ENCODE peak calls at places on chromosomes 12 and 14, in seven cellular contexts. R is activated CD4-positive, alpha-beta T cell treated with anti-CD3 and anti-CD28 coated beads, Interleukin-2, amount 10 ng/mL, durations not matched to agents 7 days and 5 days; F is nephron progenitor cell; H is islet precursor cell; G is lower lobe of right lung; V is astrocyte of the cerebellum; T is HFFc6. C is an unnamed sample.

GRCh38 chr14:65904988-65905387 is 492.5 kb downstream of the FUT8 start:
- DNase-seq in R (no peak), F (no peak), H (no peak), G (no peak), V (no peak), T (no peak), C (no peak)

GRCh38 chr14:103444837-103445524 is 59.8 kb downstream of the MARK3 start:
- DNase-seq in R (no peak), F (no peak), H (no peak), G (no peak), V (no peak), T (no peak), C (no peak)

GRCh38 chr14:71908141-71908540 is 24.1 kb upstream of the RGS6 start:
- DNase-seq in R (no peak), F (peak; percentile 17), H (peak; percentile 56), G (no peak), V (no peak), T (no peak), C (no peak)

GRCh38 chr12:76755829-76756379 is 8.0 kb upstream of the ZDHHC17 start:
- DNase-seq in R (no peak), F (no peak), H (peak; percentile 66), G (no peak), V (no peak), T (no peak), C (no peak)

GRCh38 chr12:112906712-112907414 is at the start of gene OAS1:
- DNase-seq in R (peak; percentile 75), F (no peak), H (peak; percentile 63), G (no peak), V (no peak), T (no peak), C (no peak)

GRCh38 chr12:116366456-116366776 is 88.9 kb upstream of the MED13L start:
- DNase-seq in R (no peak), F (no peak), H (no peak), G (peak; percentile 63), V (no peak), T (no peak), C (no peak)

GRCh38 chr14:70773182-70773862 is 36.0 kb downstream of the MAP3K9 start:
- DNase-seq in R (no peak), F (no peak), H (no peak), G (no peak), V (no peak), T (no peak), C (no peak)

GRCh38 chr14:70123796-70124195 is 65.0 kb downstream of the SLC8A3 start:
- DNase-seq in R (no peak), F (no peak), H (no peak), G (no peak), V (no peak), T (no peak), C (no peak)

GRCh38 chr12:85057370-85057963 is 21.3 kb downstream of the LRRIQ1 start:
- DNase-seq in R (peak; percentile 42), F (peak; percentile 57), H (peak; percentile 64), G (no peak), V (peak; percentile 38), T (peak; percentile 25), C (no peak)

GRCh38 chr12:132118876-132119275 is 25.2 kb downstream of the DDX51 start:
- DNase-seq in R (no peak), F (no peak), H (no peak), G (no peak), V (no peak), T (no peak), C (no peak)

GRCh38 chr14:80395031-80395430 is 183.7 kb upstream of the DIO2 start:
- DNase-seq in R (no peak), F (no peak), H (no peak), G (no peak), V (no peak), T (no peak), C (no peak)

GRCh38 chr12:117208206-117208605 is 17.9 kb upstream of the FBXO21 start:
- DNase-seq in R (no peak), F (no peak), H (peak; percentile 45), G (no peak), V (no peak), T (no peak), C (no peak)

GRCh38 chr14:92414685-92415084 is 91.7 kb downstream of the SLC24A4 start:
- DNase-seq in R (no peak), F (no peak), H (no peak), G (no peak), V (no peak), T (no peak), C (no peak)

GRCh38 chr14:50021261-50021660 is 95.1 kb downstream of the VCPKMT start:
- DNase-seq in R (peak; percentile 36), F (no peak), H (no peak), G (no peak), V (no peak), T (no peak), C (no peak)

GRCh38 chr14:92591346-92591745 is 77.8 kb downstream of the RIN3 start:
- DNase-seq in R (no peak), F (no peak), H (no peak), G (no peak), V (no peak), T (no peak), C (no peak)

GRCh38 chr12:73220951-73221350 is 948.8 kb downstream of the TRHDE start:
- DNase-seq in R (no peak), F (no peak), H (no peak), G (no peak), V (no peak), T (no peak), C (no peak)

GRCh38 chr12:11482955-11483354 is 87.6 kb upstream of the PRB2 start:
- DNase-seq in R (no peak), F (no peak), H (no peak), G (no peak), V (no peak), T (peak; percentile 47), C (no peak)

GRCh38 chr14:77204457-77204796 is 22.8 kb downstream of the TMEM63C start:
- DNase-seq in R (no peak), F (no peak), H (no peak), G (no peak), V (no peak), T (no peak), C (no peak)

GRCh38 chr12:40693503-40693863 is 1.2 kb downstream of the CNTN1 start:
- DNase-seq in R (no peak), F (peak; percentile 63), H (peak; percentile 80), G (peak; percentile 44), V (no peak), T (no peak), C (peak; percentile 61)

GRCh38 chr14:71607056-71607455 is 325.2 kb upstream of the RGS6 start:
- DNase-seq in R (no peak), F (no peak), H (no peak), G (no peak), V (no peak), T (no peak), C (no peak)

GRCh38 chr14:74569826-74570591 is 42.0 kb downstream of the LTBP2 start:
- DNase-seq in R (no peak), F (no peak), H (no peak), G (no peak), V (no peak), T (no peak), C (peak; percentile 58)

GRCh38 chr14:54798465-54799124 is 104.0 kb downstream of the GCH1 start:
- DNase-seq in R (no peak), F (no peak), H (peak; percentile 54), G (no peak), V (no peak), T (no peak), C (no peak)

GRCh38 chr14:34424488-34424887 is 37.6 kb downstream of the SPTSSA start:
- DNase-seq in R (no peak), F (no peak), H (peak; percentile 69), G (no peak), V (no peak), T (no peak), C (no peak)

GRCh38 chr14:35978561-35978960 is 152.4 kb downstream of the BRMS1L start:
- DNase-seq in R (no peak), F (no peak), H (no peak), G (no peak), V (no peak), T (no peak), C (no peak)

GRCh38 chr14:71103662-71104484 is 196.6 kb downstream of the PCNX1 start:
- DNase-seq in R (peak; percentile 53), F (peak; percentile 22), H (no peak), G (no peak), V (peak; percentile 52), T (peak; percentile 75), C (no peak)

GRCh38 chr12:19799886-19800602 is 360.8 kb downstream of the AEBP2 start:
- DNase-seq in R (no peak), F (no peak), H (no peak), G (no peak), V (peak; percentile 92), T (no peak), C (no peak)

GRCh38 chr12:130669205-130669557 is 46.9 kb downstream of the RIMBP2 start:
- DNase-seq in R (no peak), F (no peak), H (no peak), G (no peak), V (no peak), T (no peak), C (no peak)

GRCh38 chr14:69848903-69849391 is 30.3 kb upstream of the SMOC1 start:
- DNase-seq in R (no peak), F (peak; percentile 34), H (no peak), G (no peak), V (no peak), T (no peak), C (no peak)